ENCODE peak calls at places on chromosomes 3 and 15, in nine cellular contexts. M, R, G, D, W, L, F, N and T are unnamed samples.

GRCh38 chr3:50606596-50606995 is 5.0 kb downstream of the CISH start:
- DNase-seq in M (no peak), R (no peak), G (no peak), D (no peak), W (no peak), L (peak), F (no peak), N (no peak), T (no peak)

GRCh38 chr3:24963762-24964625 is 464.1 kb upstream of the RARB start:
- DNase-seq in M (no peak), R (peak), G (peak), D (no peak), W (peak), L (no peak), F (no peak), N (peak), T (no peak)

GRCh38 chr15:22810735-22811338 is 24.4 kb downstream of the NIPA1 start:
- DNase-seq in M (no peak), R (no peak), G (no peak), D (no peak), W (no peak), L (no peak), F (no peak), N (no peak), T (no peak)

GRCh38 chr15:25793354-25794050 is 69.6 kb downstream of the ATP10A start:
- DNase-seq in M (peak), R (no peak), G (no peak), D (no peak), W (no peak), L (no peak), F (peak), N (no peak), T (no peak)

GRCh38 chr3:70728311-70728710 is 415.9 kb upstream of the MDFIC2 start:
- DNase-seq in M (no peak), R (peak), G (peak), D (no peak), W (peak), L (no peak), F (no peak), N (peak), T (no peak)

GRCh38 chr15:82566690-82567089 is 26.4 kb upstream of the RPS17 start:
- DNase-seq in M (no peak), R (no peak), G (no peak), D (no peak), W (peak), L (no peak), F (no peak), N (no peak), T (no peak)

GRCh38 chr3:160225181-160226025 is at the start of gene C3orf80:
- DNase-seq in M (peak), R (peak), G (peak), D (no peak), W (peak), L (peak), F (peak), N (peak), T (peak)

GRCh38 chr3:189304465-189305341 is 132.9 kb downstream of the TPRG1 start:
- DNase-seq in M (no peak), R (peak), G (peak), D (peak), W (peak), L (peak), F (no peak), N (peak), T (no peak)

GRCh38 chr3:80677796-80678195 is 910.0 kb upstream of the ROBO1 start:
- DNase-seq in M (no peak), R (no peak), G (peak), D (no peak), W (no peak), L (no peak), F (no peak), N (no peak), T (no peak)

GRCh38 chr3:11236588-11237461 is 35.4 kb upstream of the ATG7 start:
- DNase-seq in M (peak), R (peak), G (peak), D (peak), W (peak), L (peak), F (peak), N (peak), T (peak)

GRCh38 chr3:38649500-38650247 is at the start of gene SCN5A:
- DNase-seq in M (peak), R (peak), G (peak), D (no peak), W (peak), L (peak), F (no peak), N (peak), T (peak)

GRCh38 chr3:4752201-4753072 is 226.8 kb upstream of the BHLHE40 start:
- DNase-seq in M (no peak), R (no peak), G (no peak), D (no peak), W (peak), L (no peak), F (peak), N (no peak), T (no peak)

GRCh38 chr15:90512981-90513380 is 16.7 kb upstream of the CRTC3 start:
- DNase-seq in M (no peak), R (no peak), G (no peak), D (no peak), W (no peak), L (no peak), F (peak), N (no peak), T (no peak)

GRCh38 chr15:56883088-56883487 is 35.4 kb upstream of the TCF12 start:
- DNase-seq in M (no peak), R (no peak), G (no peak), D (no peak), W (no peak), L (no peak), F (no peak), N (no peak), T (no peak)

GRCh38 chr15:48025118-48025517 is 95.7 kb upstream of the SLC24A5 start:
- DNase-seq in M (no peak), R (no peak), G (peak), D (no peak), W (no peak), L (no peak), F (no peak), N (no peak), T (no peak)

GRCh38 chr3:20648294-20648693 is 462.3 kb upstream of the SGO1 start:
- DNase-seq in M (no peak), R (no peak), G (peak), D (no peak), W (peak), L (no peak), F (no peak), N (no peak), T (no peak)

GRCh38 chr3:12842469-12842868 is 1.1 kb upstream of the RPL32 start:
- DNase-seq in M (no peak), R (no peak), G (no peak), D (no peak), W (no peak), L (no peak), F (no peak), N (no peak), T (no peak)

GRCh38 chr15:58980351-58980939 is 7.0 kb upstream of the RNF111 start:
- DNase-seq in M (no peak), R (peak), G (peak), D (peak), W (peak), L (no peak), F (no peak), N (peak), T (no peak)

GRCh38 chr15:89077750-89078149 is 10.5 kb upstream of the ABHD2 start:
- DNase-seq in M (no peak), R (no peak), G (no peak), D (no peak), W (no peak), L (no peak), F (no peak), N (no peak), T (no peak)